ENCODE peak calls at places on chromosome 5, in eight cellular contexts. D is choroid plexus epithelial cell, K is fibroblast of mammary gland, V is mammary epithelial cell, M is HCT116, E is brain microvascular endothelial cell, Y is astrocyte of the cerebellum, O is endothelial cell of umbilical vein. L is an unnamed sample.

GRCh38 chr5:62418462-62419076 is 6.0 kb downstream of the IPO11 start:
- DNase-seq in V (no peak), E (no peak), Y (no peak), O (no peak), D (no peak), K (no peak), M (no peak), L (no peak)

GRCh38 chr5:179258922-179259730 is 86.1 kb downstream of the ADAMTS2 start:
- DNase-seq in M (no peak), Y (peak), K (peak), E (peak), D (peak), V (no peak), O (no peak), L (peak)

GRCh38 chr5:181149806-181150733 is 2.7 kb downstream of the OR2V2 start:
- DNase-seq in M (no peak), K (no peak), O (no peak), V (peak), Y (no peak), D (no peak), E (no peak), L (no peak)

GRCh38 chr5:103808464-103809106 is 246.0 kb upstream of the NUDT12 start:
- DNase-seq in K (peak), O (peak), E (peak), M (peak), Y (peak), V (peak), D (peak), L (peak)

GRCh38 chr5:111582962-111583669 is 70.8 kb upstream of the STARD4 start:
- DNase-seq in D (peak), O (no peak), E (peak), M (no peak), V (peak), Y (peak), K (peak), L (peak)

GRCh38 chr5:81633471-81633870 is 117.4 kb downstream of the SSBP2 start:
- DNase-seq in V (no peak), Y (no peak), M (no peak), D (no peak), K (no peak), O (no peak), E (no peak), L (no peak)

GRCh38 chr5:14873093-14873492 is 1.5 kb upstream of the ANKH start:
- DNase-seq in K (no peak), M (no peak), Y (no peak), V (no peak), D (no peak), O (no peak), E (no peak), L (no peak)

GRCh38 chr5:65766159-65766558 is 44.2 kb downstream of the NLN start:
- DNase-seq in Y (no peak), D (no peak), V (peak), E (no peak), K (no peak), O (no peak), M (no peak), L (no peak)

GRCh38 chr5:172129174-172129764 is 58.8 kb downstream of the STK10 start:
- DNase-seq in O (no peak), Y (no peak), M (no peak), D (no peak), V (no peak), K (no peak), E (no peak), L (no peak)

GRCh38 chr5:580436-580835 is 31.7 kb upstream of the CEP72 start:
- DNase-seq in K (no peak), D (no peak), E (no peak), O (no peak), M (no peak), V (no peak), Y (no peak), L (no peak)

GRCh38 chr5:84191296-84191695 is 193.4 kb downstream of the EDIL3 start:
- DNase-seq in O (no peak), M (no peak), D (peak), V (no peak), E (peak), Y (peak), K (no peak), L (peak)

GRCh38 chr5:149235841-149236240 is 35.8 kb upstream of the AFAP1L1 start:
- DNase-seq in O (no peak), D (no peak), K (no peak), V (no peak), E (no peak), Y (no peak), M (no peak), L (no peak)

GRCh38 chr5:25393321-25393720 is 748.5 kb upstream of the CDH10 start:
- DNase-seq in D (no peak), M (no peak), E (no peak), Y (no peak), K (no peak), V (no peak), O (no peak), L (no peak)

GRCh38 chr5:126394211-126394828 is 28.9 kb upstream of the GRAMD2B start:
- DNase-seq in M (no peak), Y (no peak), E (no peak), O (no peak), D (peak), K (no peak), V (peak), L (no peak)

GRCh38 chr5:99004960-99005359 is 76.2 kb upstream of the CHD1 start:
- DNase-seq in M (no peak), D (peak), Y (no peak), O (no peak), K (peak), E (peak), V (peak), L (no peak)

GRCh38 chr5:91332267-91333044 is 50.7 kb downstream of the ARRDC3 start:
- DNase-seq in M (peak), O (no peak), V (peak), K (peak), E (peak), Y (peak), D (peak), L (peak)

GRCh38 chr5:61275841-61276240 is 56.2 kb upstream of the ZSWIM6 start:
- DNase-seq in M (no peak), O (peak), D (peak), E (peak), Y (no peak), V (peak), K (peak), L (peak)

DNA sequence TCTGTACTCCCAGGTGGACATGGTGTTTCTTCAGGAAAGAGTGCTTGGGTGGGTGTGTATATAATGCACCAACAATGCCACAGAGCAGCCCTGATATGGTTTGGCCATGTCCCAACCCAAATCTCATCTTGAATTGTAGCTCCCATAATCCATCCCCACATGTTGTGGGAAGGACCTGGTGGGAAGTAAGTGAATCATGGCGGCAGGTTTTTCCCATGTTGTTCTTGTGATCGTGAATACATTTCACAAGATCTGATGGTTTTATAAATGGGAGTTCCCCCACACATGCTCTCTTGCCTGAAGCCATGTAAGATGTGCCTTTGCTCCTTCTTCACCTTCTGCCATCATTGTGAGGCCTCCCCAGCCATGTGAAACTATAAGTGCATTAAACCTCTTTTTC is 158.5 kb downstream of the NR3C1 start:
- DNase-seq in Y (no peak), E (peak), M (no peak), O (no peak), V (peak), K (peak), D (no peak), L (no peak)
- H3K4me3 ChIP-seq in Y (no peak), E (no peak), M (no peak), O (no peak), V (no peak), K (no peak), D (no peak), L (no peak)

DNA sequence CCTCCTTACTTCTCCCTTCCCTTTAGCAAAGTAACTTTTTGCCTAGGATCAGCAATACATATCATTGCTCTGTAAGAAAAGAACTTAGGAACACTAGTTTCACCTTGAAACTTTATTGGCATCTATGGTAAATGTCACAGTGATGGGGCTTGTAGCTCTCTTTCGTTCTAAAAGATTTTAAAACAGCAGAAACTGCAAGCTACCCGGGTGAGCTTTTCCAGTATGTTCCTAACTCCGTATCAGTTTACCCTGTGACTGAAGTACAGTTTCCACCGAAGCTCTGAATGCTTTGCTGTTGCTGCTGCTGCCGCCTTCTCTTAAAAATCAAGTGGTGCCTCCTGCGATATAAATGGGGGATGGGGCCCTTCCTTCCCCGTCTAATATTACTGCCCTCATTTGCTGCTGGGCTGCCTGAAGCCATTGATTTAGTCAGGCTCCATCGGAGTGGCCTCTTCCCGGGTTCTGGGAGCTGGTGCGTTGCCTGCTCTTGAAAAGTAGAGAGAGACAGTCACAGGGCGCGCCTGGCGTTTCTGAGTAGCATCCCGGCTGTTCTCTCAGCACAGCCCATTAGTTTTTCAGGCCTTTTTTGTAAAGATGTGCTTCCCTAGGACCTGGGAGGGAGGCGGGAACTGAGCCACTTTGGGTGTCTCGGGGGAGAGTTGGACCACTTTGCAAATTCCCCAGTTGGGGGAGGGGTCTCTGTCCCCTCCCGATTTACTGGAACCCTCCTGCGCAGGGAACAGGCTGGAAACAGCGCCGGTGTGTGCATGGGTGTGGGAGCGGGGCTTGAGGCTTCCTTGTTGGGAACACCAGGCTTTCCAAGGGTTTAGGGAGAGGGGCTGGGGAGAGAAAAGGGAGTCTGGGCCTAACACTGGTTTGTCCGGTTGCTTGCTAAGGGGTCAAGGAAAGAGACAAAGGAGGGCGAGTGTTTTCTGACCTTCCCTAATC is 4.5 kb downstream of the PRDM6 start:
- DNase-seq in D (no peak), V (no peak), O (no peak), K (no peak), M (no peak), Y (no peak), E (no peak), L (no peak)
- TF ChIP-seq CTCF in D (no peak), V (no peak), O (no peak), K (no peak), M (no peak), Y (no peak), E (no peak), L (no peak)

DNA sequence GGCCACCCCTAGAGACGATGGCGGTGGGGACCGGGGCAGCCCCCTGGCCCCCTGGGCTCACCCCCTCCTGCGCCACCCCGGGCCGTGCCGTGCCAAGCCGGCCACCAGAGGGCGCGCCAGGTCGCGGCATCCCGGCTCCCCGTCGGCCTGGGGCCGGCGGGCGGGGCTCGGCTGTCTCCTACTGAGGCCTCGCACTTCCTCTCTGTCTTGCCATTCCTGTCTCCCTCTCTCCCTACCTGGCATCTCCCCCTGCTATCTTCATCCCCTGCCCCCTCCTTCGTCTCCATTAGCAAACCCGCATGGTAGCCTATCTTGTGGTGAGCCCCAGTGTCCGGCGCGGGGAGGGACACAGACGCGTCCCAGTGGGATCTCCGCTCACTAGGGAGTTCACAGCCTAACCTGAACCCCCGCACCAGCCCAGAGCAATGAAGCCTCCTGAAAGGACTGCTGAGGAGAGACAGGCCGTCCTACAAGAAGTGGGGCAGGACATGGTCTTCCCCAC is 29.8 kb upstream of the FABP6 start:
- DNase-seq in Y (no peak), O (peak), E (peak), M (no peak), K (peak), V (peak), D (peak), L (peak)
- H3K4me3 ChIP-seq in Y (peak), O (peak), E (peak), M (peak), K (peak), V (peak), D (peak), L (peak)

GRCh38 chr5:6713274-6714181 is at the start of gene TENT4A:
- DNase-seq in E (no peak), Y (no peak), M (no peak), D (no peak), V (no peak), O (no peak), K (no peak), L (no peak)

GRCh38 chr5:6714221-6715041 is 1.2 kb downstream of the TENT4A start:
- DNase-seq in Y (no peak), M (no peak), D (no peak), K (no peak), O (peak), V (no peak), E (no peak), L (no peak)

GRCh38 chr5:6711409-6712135 is 1.7 kb upstream of the TENT4A start:
- DNase-seq in Y (no peak), D (no peak), K (no peak), E (no peak), M (no peak), O (no peak), V (no peak), L (no peak)

GRCh38 chr5:6712136-6712581 is 1.1 kb upstream of the TENT4A start:
- DNase-seq in M (no peak), K (peak), V (peak), E (peak), D (peak), Y (no peak), O (peak), L (peak)

GRCh38 chr5:6712582-6713273 is 504 bp upstream of the TENT4A start:
- DNase-seq in V (peak), O (peak), K (peak), E (peak), M (peak), Y (peak), D (peak), L (peak)
- TF ChIP-seq CTCF in V (no peak), O (no peak), K (no peak), E (no peak), M (no peak), Y (no peak), D (no peak), L (no peak)

GRCh38 chr5:38138574-38138973 is 119.8 kb upstream of the EGFLAM start:
- DNase-seq in K (no peak), V (no peak), Y (no peak), D (no peak), M (no peak), O (no peak), E (no peak), L (no peak)
- H3K4me3 ChIP-seq in K (no peak), V (no peak), Y (no peak), D (no peak), M (no peak), O (no peak), E (no peak), L (no peak)

L was measured in fibroblast of pulmonary artery.